ENCODE peak calls at places on chromosomes 13 and 19, in five cellular contexts. L is H7, P is aorta, B is tibial artery, A is cardiac muscle cell. J is an unnamed sample.
A peak's percentile ranks its signal among the peaks of the same experiment; 100 is the strongest.

GRCh38 chr13:28257305-28257704 is 119.0 kb downstream of the PAN3 start:
- DNase-seq in B (no peak), L (no peak), P (no peak), A (no peak), J (no peak)

GRCh38 chr13:79936368-79937136 is 404.4 kb downstream of the SPRY2 start:
- DNase-seq in P (peak; percentile 52), A (no peak), L (no peak), B (peak; percentile 72), J (peak; percentile 37)

GRCh38 chr19:54431255-54431838 is 16.1 kb downstream of the TTYH1 start:
- DNase-seq in B (no peak), A (no peak), P (no peak), L (no peak), J (no peak)

GRCh38 chr13:27967736-27968315 is 1.3 kb downstream of the CDX2 start:
- DNase-seq in A (no peak), B (no peak), L (peak; percentile 42), P (no peak), J (peak; percentile 51)

GRCh38 chr13:38542601-38543000 is 144.3 kb upstream of the FREM2 start:
- DNase-seq in A (no peak), B (no peak), L (no peak), P (no peak), J (no peak)

GRCh38 chr19:48696353-48697010 is 711 bp downstream of the FUT2 start:
- DNase-seq in L (peak; percentile 86), A (no peak), P (no peak), B (no peak), J (peak; percentile 83)

GRCh38 chr13:48567521-48568331 is 34.8 kb upstream of the RCBTB2 start:
- DNase-seq in P (no peak), B (no peak), L (no peak), A (no peak), J (no peak)

GRCh38 chr13:72698164-72698563 is 29.3 kb downstream of the MZT1 start:
- DNase-seq in B (no peak), P (no peak), L (no peak), A (no peak), J (no peak)

GRCh38 chr13:104372128-104372527 is 1305.9 kb upstream of the SLC10A2 start:
- DNase-seq in L (no peak), B (no peak), A (no peak), P (no peak), J (no peak)

GRCh38 chr19:14480695-14481069 is 5.5 kb upstream of the PTGER1 start:
- DNase-seq in P (no peak), L (peak; percentile 64), B (no peak), A (no peak), J (no peak)

GRCh38 chr19:51727349-51727880 is 3.6 kb upstream of the HAS1 start:
- DNase-seq in B (no peak), A (no peak), P (no peak), L (no peak), J (no peak)

GRCh38 chr13:34672631-34673030 is 269.4 kb upstream of the NBEA start:
- DNase-seq in P (no peak), A (no peak), B (no peak), L (no peak), J (peak; percentile 6)

GRCh38 chr19:32662186-32662585 is 12.8 kb downstream of the ANKRD27 start:
- DNase-seq in A (no peak), B (no peak), P (peak; percentile 63), L (no peak), J (no peak)

GRCh38 chr13:50441141-50441540 is 402.4 kb downstream of the DLEU7 start:
- DNase-seq in B (no peak), L (no peak), A (no peak), P (no peak), J (no peak)

GRCh38 chr13:79307866-79308298 is 98.2 kb downstream of the RBM26 start:
- DNase-seq in P (no peak), A (no peak), L (no peak), B (no peak), J (no peak)

GRCh38 chr13:113410472-113411201 is 42.7 kb downstream of the ADPRHL1 start:
- DNase-seq in B (peak; percentile 92), L (peak; percentile 57), A (no peak), P (peak; percentile 79), J (peak; percentile 59)

GRCh38 chr19:662962-663681 is at the start of gene RNF126:
- DNase-seq in A (peak; percentile 93), L (peak; percentile 100), P (peak; percentile 94), B (peak; percentile 97), J (peak; percentile 91)

GRCh38 chr19:3606174-3606689 is 443 bp downstream of the TBXA2R start:
- DNase-seq in A (no peak), B (peak; percentile 85), P (peak; percentile 72), L (peak; percentile 90), J (peak; percentile 34)

GRCh38 chr19:497861-498590 is 1.7 kb downstream of the MADCAM1 start:
- DNase-seq in A (no peak), B (no peak), P (no peak), L (peak; percentile 82), J (no peak)

GRCh38 chr13:112467236-112467635 is 91.1 kb downstream of the SPACA7 start:
- DNase-seq in L (peak; percentile 54), P (no peak), A (no peak), B (no peak), J (no peak)

GRCh38 chr19:44704982-44705381 is 6.0 kb downstream of the CEACAM16 start:
- DNase-seq in A (no peak), B (no peak), L (no peak), P (no peak), J (no peak)

GRCh38 chr19:38464421-38465082 is 31.1 kb downstream of the RYR1 start:
- DNase-seq in B (no peak), A (no peak), P (no peak), L (peak; percentile 67), J (peak; percentile 42)

GRCh38 chr13:33213024-33213795 is 72.3 kb downstream of the STARD13 start:
- DNase-seq in B (no peak), P (no peak), A (no peak), L (no peak), J (peak; percentile 45)

GRCh38 chr13:30002577-30002976 is 152.2 kb upstream of the UBL3 start:
- DNase-seq in A (no peak), B (no peak), P (no peak), L (no peak), J (no peak)

GRCh38 chr13:27309967-27310598 is 39.5 kb downstream of the RASL11A start:
- DNase-seq in B (no peak), P (no peak), L (no peak), A (no peak), J (peak; percentile 11)

GRCh38 chr13:43026262-43026661 is 2.9 kb downstream of the DNAJC15 start:
- DNase-seq in A (no peak), P (no peak), L (no peak), B (no peak), J (no peak)

GRCh38 chr19:14053500-14053899 is 8.4 kb downstream of the PALM3 start:
- DNase-seq in A (no peak), L (no peak), B (no peak), P (no peak), J (no peak)

GRCh38 chr19:49672131-49672919 is 4.7 kb upstream of the PRMT1 start:
- DNase-seq in A (peak; percentile 91), P (peak; percentile 83), B (peak; percentile 82), L (peak; percentile 96), J (peak; percentile 92)

GRCh38 chr13:78978381-78978998 is 319.5 kb upstream of the OBI1 start:
- DNase-seq in L (peak; percentile 10), A (peak; percentile 74), P (no peak), B (no peak), J (peak; percentile 60)

GRCh38 chr19:19226663-19227062 is 14.9 kb downstream of the NCAN start:
- DNase-seq in L (peak; percentile 65), P (no peak), A (no peak), B (no peak), J (no peak)

GRCh38 chr19:19227217-19227616 is 15.5 kb downstream of the NCAN start:
- DNase-seq in P (no peak), B (no peak), L (no peak), A (no peak), J (no peak)

GRCh38 chr19:19224150-19224851 is 12.5 kb downstream of the NCAN start:
- DNase-seq in A (no peak), P (no peak), L (peak; percentile 48), B (no peak), J (no peak)

GRCh38 chr19:19224852-19225494 is 13.2 kb downstream of the NCAN start:
- DNase-seq in P (peak; percentile 71), L (peak; percentile 98), A (peak; percentile 81), B (peak; percentile 69), J (peak; percentile 94)

DNA sequence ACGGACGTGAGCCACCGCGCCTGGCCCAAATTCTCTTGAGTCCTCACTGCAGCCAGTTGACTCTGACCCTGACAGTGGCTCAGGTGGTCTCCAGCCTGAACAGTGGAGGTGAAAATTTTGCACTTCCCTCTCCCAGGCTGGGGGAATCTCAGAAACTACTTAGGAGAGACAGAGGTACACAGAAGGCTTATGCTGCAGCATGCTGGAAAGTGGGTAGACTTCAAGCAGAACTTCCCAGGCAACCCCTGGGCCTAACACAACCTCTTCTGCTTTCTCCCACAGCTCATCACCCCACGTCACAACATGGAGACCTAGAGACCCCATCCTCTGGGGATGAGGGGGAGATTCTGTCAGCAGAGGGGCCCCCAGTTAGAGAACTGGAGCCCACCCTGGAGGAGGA is 14.4 kb downstream of the NCAN start:
- DNase-seq in P (no peak), A (no peak), L (no peak), B (no peak), J (no peak)
- H3K27me3 ChIP-seq in P (no peaks in the 10 kb centered on the region), A (peaks cover 26% of the 10 kb centered on the region), L (peaks cover 36% of the 10 kb centered on the region), B (no peaks in the 10 kb centered on the region), J (peaks cover 2% of the 10 kb centered on the region)

GRCh38 chr19:18682807-18683108 is 722 bp upstream of the CRTC1 start:
- DNase-seq in P (no peak), L (peak; percentile 57), A (no peak), B (no peak), J (no peak)
- H3K4me3 ChIP-seq in P (peak overlapping the region; percentile 18), L (peak overlapping the region; percentile 69), A (peak overlapping the region; percentile 85), B (peak overlapping the region; percentile 58), J (no peak overlapping the region)

DNA sequence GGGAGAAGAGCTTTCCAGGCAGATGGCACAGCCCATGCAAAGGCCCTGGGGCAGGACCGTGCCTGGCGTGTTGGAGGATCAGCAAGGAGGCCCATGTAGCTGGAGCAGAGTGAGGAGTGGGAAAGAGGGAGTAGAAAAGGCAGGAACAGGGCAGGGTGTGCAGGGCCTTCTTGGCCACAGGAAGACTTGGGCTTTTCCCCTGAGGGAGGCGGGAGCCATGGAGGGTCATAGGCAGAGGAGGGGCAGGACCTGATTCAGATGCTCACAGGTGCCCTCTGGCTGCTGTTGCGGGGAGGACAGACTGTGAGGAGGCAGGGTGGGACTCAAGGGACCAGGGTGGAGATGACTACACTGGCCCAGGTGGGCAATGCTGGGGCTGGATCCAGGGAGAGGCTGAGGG is 13.8 kb upstream of the PTPRS start:
- DNase-seq in A (no peak), L (peak; percentile 80), P (no peak), B (no peak), J (peak; percentile 56)
- H3K27me3 ChIP-seq in A (peaks cover 9% of the 10 kb centered on the region), L (peaks cover 1% of the 10 kb centered on the region), P (no peaks in the 10 kb centered on the region), B (no peaks in the 10 kb centered on the region), J (no peaks in the 10 kb centered on the region)

GRCh38 chr13:111397202-111397880 is 76.9 kb downstream of the TEX29 start:
- DNase-seq in P (no peak), B (peak; percentile 44), A (no peak), L (no peak), J (no peak)
- H3K4me3 ChIP-seq in P (no peak overlapping the region), B (no peak overlapping the region), A (no peak overlapping the region), L (no peak overlapping the region), J (no peak overlapping the region)

J was measured in mesendoderm.